ENCODE peak calls at places on chromosomes 7 and 10, in five cellular contexts. Y is neural crest cell, N is NCI-H187, G is heart left ventricle, R is NCI-H2029 treated with DMSO at 0.1 percent for 48 hours. E is an unnamed sample.

GRCh38 chr10:20858292-20859124 is 38.6 kb downstream of the NEBL start:
- DNase-seq in Y (no peak), N (no peak), G (no peak), R (peak), E (no peak)

GRCh38 chr10:49552277-49552676 is 13.4 kb upstream of the ERCC6 start:
- DNase-seq in Y (no peak), N (no peak), G (no peak), R (no peak), E (no peak)

GRCh38 chr10:95877881-95878280 is 29.9 kb upstream of the CC2D2B start:
- DNase-seq in Y (no peak), N (no peak), G (no peak), R (no peak), E (no peak)

GRCh38 chr10:17026686-17027485 is 102.7 kb downstream of the CUBN start:
- DNase-seq in Y (no peak), N (no peak), G (no peak), R (no peak), E (no peak)

GRCh38 chr10:85612833-85613232 is 753.8 kb downstream of the GRID1 start:
- DNase-seq in Y (no peak), N (no peak), G (no peak), R (no peak), E (no peak)

GRCh38 chr10:50436805-50437204 is 185.5 kb upstream of the ASAH2 start:
- DNase-seq in Y (no peak), N (no peak), G (no peak), R (no peak), E (no peak)

GRCh38 chr10:79066460-79067240 is 2.1 kb upstream of the ZMIZ1 start:
- DNase-seq in Y (peak), N (no peak), G (peak), R (no peak), E (no peak)

GRCh38 chr10:93392111-93392510 is 90.0 kb downstream of the MYOF start:
- DNase-seq in Y (no peak), N (no peak), G (no peak), R (no peak), E (no peak)

GRCh38 chr10:94131885-94132284 is 138.2 kb downstream of the PLCE1 start:
- DNase-seq in Y (no peak), N (no peak), G (no peak), R (no peak), E (no peak)

GRCh38 chr7:142828101-142828500 is 26.8 kb upstream of the EPHB6 start:
- DNase-seq in Y (no peak), N (no peak), G (no peak), R (no peak), E (no peak)

GRCh38 chr7:141463986-141464385 is 87.2 kb upstream of the AGK start:
- DNase-seq in Y (no peak), N (no peak), G (no peak), R (no peak), E (no peak)

GRCh38 chr7:114422478-114423217 is 8.0 kb downstream of the FOXP2 start:
- DNase-seq in Y (no peak), N (peak), G (no peak), R (no peak), E (no peak)

GRCh38 chr10:84348431-84348830 is 20.0 kb downstream of the CCSER2 start:
- DNase-seq in Y (no peak), N (no peak), G (no peak), R (no peak), E (no peak)

GRCh38 chr10:28254290-28254985 is 48.4 kb downstream of the MPP7 start:
- DNase-seq in Y (no peak), N (no peak), G (no peak), R (no peak), E (no peak)

GRCh38 chr10:125096371-125096770 is 64.0 kb downstream of the CTBP2 start:
- DNase-seq in Y (no peak), N (no peak), G (no peak), R (no peak), E (no peak)

GRCh38 chr10:6203331-6204062 is 765 bp downstream of the PFKFB3 start:
- DNase-seq in Y (peak), N (no peak), G (peak), R (no peak), E (no peak)

GRCh38 chr10:78629773-78630172 is 439.0 kb upstream of the ZMIZ1 start:
- DNase-seq in Y (no peak), N (no peak), G (no peak), R (no peak), E (no peak)

GRCh38 chr10:101052285-101052684 is 9.5 kb upstream of the KAZALD1 start:
- DNase-seq in Y (no peak), N (no peak), G (peak), R (no peak), E (no peak)

GRCh38 chr7:12623885-12624498 is 53.5 kb downstream of the SCIN start:
- DNase-seq in Y (no peak), N (no peak), G (no peak), R (peak), E (peak)

GRCh38 chr10:76998451-76998850 is 639.2 kb downstream of the KCNMA1 start:
- DNase-seq in Y (no peak), N (peak), G (no peak), R (peak), E (no peak)